ENCODE peak calls at places on chromosomes 5 and 9, in six cellular contexts. L is activated gamma-delta T cell treated with anti-CD3 and anti-CD28 coated beads, Interleukin-2, amount 50 U/mL, for 16 hours; T is CD8-positive, alpha-beta memory T cell; R is stimulated activated CD4-positive, alpha-beta T cell treated with anti-CD3 and anti-CD28 coated beads, Interleukin-1b, Interleukin-23, amount 100 ng/mL, for 1 hour; C is C1 segment of cervical spinal cord; O is skeletal muscle cell. Q is an unnamed sample.

GRCh38 chr5:56409331-56410190 is 176.4 kb upstream of the ANKRD55 start:
- DNase-seq in L (no peak), T (no peak), R (no peak), C (no peak), O (peak; percentile 24), Q (no peak)

GRCh38 chr9:77457916-77458592 is 190.1 kb downstream of the GNA14 start:
- DNase-seq in L (peak; percentile 10), T (peak; percentile 24), R (peak; percentile 12), C (peak; percentile 39), O (no peak), Q (peak; percentile 11)

GRCh38 chr9:127388037-127388855 is 8.7 kb upstream of the SLC2A8 start:
- DNase-seq in L (peak; percentile 71), T (peak; percentile 84), R (peak; percentile 65), C (no peak), O (peak; percentile 94), Q (peak; percentile 66)

GRCh38 chr5:111574316-111574715 is 62.0 kb upstream of the STARD4 start:
- DNase-seq in L (no peak), T (no peak), R (no peak), C (no peak), O (no peak), Q (no peak)

GRCh38 chr5:143061161-143061945 is 291.2 kb downstream of the ARHGAP26 start:
- DNase-seq in L (no peak), T (no peak), R (no peak), C (no peak), O (peak; percentile 73), Q (no peak)

GRCh38 chr5:1013238-1013947 is 4.8 kb downstream of the NKD2 start:
- DNase-seq in L (no peak), T (no peak), R (no peak), C (no peak), O (no peak), Q (no peak)

GRCh38 chr9:116476935-116477381 is 210.1 kb upstream of the TRIM32 start:
- DNase-seq in L (no peak), T (no peak), R (no peak), C (no peak), O (no peak), Q (no peak)

GRCh38 chr5:173817561-173817960 is 70.6 kb upstream of the CPEB4 start:
- DNase-seq in L (no peak), T (no peak), R (no peak), C (no peak), O (no peak), Q (no peak)

GRCh38 chr9:136829981-136830885 is 12.0 kb upstream of the AJM1 start:
- DNase-seq in L (no peak), T (no peak), R (no peak), C (no peak), O (no peak), Q (no peak)

GRCh38 chr5:98777295-98777694 is 3.8 kb downstream of the RGMB start:
- DNase-seq in L (no peak), T (no peak), R (no peak), C (no peak), O (no peak), Q (no peak)

GRCh38 chr9:125513634-125514413 is 193.2 kb downstream of the MAPKAP1 start:
- DNase-seq in L (no peak), T (no peak), R (no peak), C (no peak), O (no peak), Q (peak; percentile 4)

GRCh38 chr5:149228610-149229297 is 42.9 kb upstream of the AFAP1L1 start:
- DNase-seq in L (no peak), T (no peak), R (no peak), C (no peak), O (peak; percentile 61), Q (no peak)

GRCh38 chr9:76602191-76602590 is 143.2 kb downstream of the GCNT1 start:
- DNase-seq in L (no peak), T (no peak), R (no peak), C (no peak), O (no peak), Q (no peak)

GRCh38 chr9:120443489-120443888 is 136.5 kb downstream of the CDK5RAP2 start:
- DNase-seq in L (no peak), T (no peak), R (no peak), C (no peak), O (peak; percentile 73), Q (no peak)

GRCh38 chr9:112002847-112003457 is 106.3 kb downstream of the UGCG start:
- DNase-seq in L (no peak), T (no peak), R (no peak), C (no peak), O (no peak), Q (no peak)

GRCh38 chr5:93782978-93783377 is 41.6 kb upstream of the POU5F2 start:
- DNase-seq in L (no peak), T (no peak), R (no peak), C (no peak), O (no peak), Q (no peak)

GRCh38 chr5:100157066-100157465 is 378.1 kb upstream of the FAM174A start:
- DNase-seq in L (no peak), T (no peak), R (no peak), C (no peak), O (no peak), Q (no peak)

GRCh38 chr5:81269751-81270686 is 31.4 kb upstream of the ZCCHC9 start:
- DNase-seq in L (no peak), T (no peak), R (no peak), C (no peak), O (no peak), Q (no peak)

GRCh38 chr9:97307091-97307490 is 368 bp upstream of the CCDC180 start:
- DNase-seq in L (no peak), T (no peak), R (no peak), C (no peak), O (peak; percentile 36), Q (no peak)

GRCh38 chr9:16030513-16031185 is 477.8 kb downstream of the CCDC171 start:
- DNase-seq in L (no peak), T (no peak), R (no peak), C (no peak), O (peak; percentile 92), Q (peak; percentile 52)

GRCh38 chr5:99032234-99033013 is 103.6 kb upstream of the CHD1 start:
- DNase-seq in L (no peak), T (no peak), R (no peak), C (peak; percentile 36), O (peak; percentile 59), Q (peak; percentile 5)

GRCh38 chr5:35761541-35761940 is 95.2 kb upstream of the IL7R start:
- DNase-seq in L (no peak), T (no peak), R (no peak), C (no peak), O (no peak), Q (no peak)

GRCh38 chr9:27487927-27488326 is 36.2 kb upstream of the IFNK start:
- DNase-seq in L (no peak), T (no peak), R (no peak), C (no peak), O (no peak), Q (no peak)

GRCh38 chr5:13976867-13977479 is 32.5 kb upstream of the DNAH5 start:
- DNase-seq in L (no peak), T (no peak), R (no peak), C (no peak), O (no peak), Q (no peak)

GRCh38 chr5:173888473-173889135 is 455 bp downstream of the CPEB4 start:
- DNase-seq in L (no peak), T (peak; percentile 18), R (no peak), C (peak; percentile 44), O (no peak), Q (no peak)

GRCh38 chr9:76112151-76112550 is 221.7 kb downstream of the PCSK5 start:
- DNase-seq in L (no peak), T (no peak), R (no peak), C (no peak), O (no peak), Q (no peak)

GRCh38 chr9:129030191-129030590 is 2.1 kb upstream of the SH3GLB2 start:
- DNase-seq in L (no peak), T (no peak), R (no peak), C (no peak), O (no peak), Q (no peak)

GRCh38 chr5:78467744-78468357 is 107.4 kb downstream of the SCAMP1 start:
- DNase-seq in L (no peak), T (no peak), R (no peak), C (no peak), O (peak; percentile 14), Q (no peak)

GRCh38 chr9:13410566-13411031 is 131.1 kb upstream of the MPDZ start:
- DNase-seq in L (no peak), T (no peak), R (no peak), C (no peak), O (no peak), Q (no peak)

GRCh38 chr5:155605898-155606297 is 592.3 kb downstream of the KIF4B start:
- DNase-seq in L (no peak), T (no peak), R (no peak), C (no peak), O (no peak), Q (no peak)

GRCh38 chr9:86099695-86100364 is 472 bp upstream of the GOLM1 start:
- DNase-seq in L (no peak), T (no peak), R (no peak), C (peak; percentile 60), O (no peak), Q (no peak)

GRCh38 chr5:42586625-42587024 is 163.4 kb downstream of the GHR start:
- DNase-seq in L (no peak), T (no peak), R (no peak), C (no peak), O (no peak), Q (no peak)

Q was measured in NK-92 treated with Interleukin-12 subunit alpha and Interleukin-12 subunit beta, amount 100 ng/mL, for 24 hours.